ENCODE peak calls at places on chromosome 18, in six cellular contexts. B, Z, M, A, N and K are unnamed samples.

GRCh38 chr18:22872894-22873537 is 60.1 kb upstream of the RBBP8 start:
- DNase-seq in B (no peak), Z (no peak), M (no peak), A (no peak), N (no peak), K (no peak)

GRCh38 chr18:10213526-10213925 is 240.9 kb upstream of the APCDD1 start:
- DNase-seq in B (peak), Z (no peak), M (no peak), A (no peak), N (no peak), K (no peak)

GRCh38 chr18:2970344-2970743 is 42.6 kb downstream of the LPIN2 start:
- DNase-seq in B (no peak), Z (no peak), M (no peak), A (no peak), N (no peak), K (no peak)

GRCh38 chr18:22667616-22668422 is 250.1 kb upstream of the CTAGE1 start:
- DNase-seq in B (peak), Z (no peak), M (peak), A (no peak), N (peak), K (no peak)

GRCh38 chr18:12628706-12629702 is 28.9 kb downstream of the SPIRE1 start:
- DNase-seq in B (peak), Z (no peak), M (peak), A (no peak), N (no peak), K (no peak)

GRCh38 chr18:49591271-49591670 is 29.4 kb downstream of the LIPG start:
- DNase-seq in B (peak), Z (peak), M (no peak), A (peak), N (no peak), K (no peak)

GRCh38 chr18:31684279-31685096 is at the start of gene B4GALT6:
- DNase-seq in B (peak), Z (no peak), M (peak), A (peak), N (no peak), K (no peak)

GRCh38 chr18:42048150-42048549 is 93.1 kb downstream of the PIK3C3 start:
- DNase-seq in B (peak), Z (no peak), M (peak), A (no peak), N (peak), K (no peak)

GRCh38 chr18:39345321-39345720 is 1779.7 kb upstream of the CELF4 start:
- DNase-seq in B (no peak), Z (no peak), M (no peak), A (no peak), N (no peak), K (no peak)

GRCh38 chr18:48672671-48673340 is 134.0 kb downstream of the CTIF start:
- DNase-seq in B (no peak), Z (no peak), M (no peak), A (no peak), N (no peak), K (no peak)

GRCh38 chr18:12839057-12839525 is 44.9 kb downstream of the PTPN2 start:
- DNase-seq in B (peak), Z (no peak), M (no peak), A (no peak), N (no peak), K (no peak)

GRCh38 chr18:12338382-12338781 is 30.3 kb downstream of the TUBB6 start:
- DNase-seq in B (no peak), Z (no peak), M (no peak), A (no peak), N (no peak), K (no peak)

GRCh38 chr18:48607049-48607984 is 68.5 kb downstream of the CTIF start:
- DNase-seq in B (no peak), Z (no peak), M (peak), A (no peak), N (peak), K (no peak)

GRCh38 chr18:6569813-6570212 is 155.1 kb upstream of the L3MBTL4 start:
- DNase-seq in B (no peak), Z (no peak), M (no peak), A (no peak), N (no peak), K (no peak)

GRCh38 chr18:44973282-44973681 is 292.6 kb downstream of the SETBP1 start:
- DNase-seq in B (no peak), Z (no peak), M (no peak), A (no peak), N (no peak), K (no peak)

GRCh38 chr18:7619676-7620075 is 52.6 kb downstream of the PTPRM start:
- DNase-seq in B (no peak), Z (no peak), M (no peak), A (no peak), N (no peak), K (no peak)

GRCh38 chr18:41501848-41502247 is 453.2 kb upstream of the PIK3C3 start:
- DNase-seq in B (peak), Z (no peak), M (no peak), A (no peak), N (no peak), K (no peak)

GRCh38 chr18:22223263-22223960 is 54.0 kb downstream of the GATA6 start:
- DNase-seq in B (peak), Z (no peak), M (peak), A (peak), N (peak), K (no peak)

GRCh38 chr18:74512321-74513053 is 16.3 kb downstream of the CNDP2 start:
- DNase-seq in B (no peak), Z (no peak), M (no peak), A (no peak), N (no peak), K (no peak)

GRCh38 chr18:22678486-22678885 is 254.6 kb upstream of the RBBP8 start:
- DNase-seq in B (peak), Z (no peak), M (no peak), A (peak), N (no peak), K (no peak)